ENCODE peak calls at places on chromosomes 16 and 17, in six cellular contexts. U is IMR-90, H is stomach, Q is epithelial cell of esophagus, Y is PC-9, B is fibroblast of villous mesenchyme. V is an unnamed sample.

GRCh38 chr16:78072275-78072674 is 27.2 kb upstream of the WWOX start:
- DNase-seq in B (no peak), H (no peak), Q (peak), Y (no peak), U (no peak), V (no peak)

GRCh38 chr16:54285414-54286066 is 1.0 kb downstream of the IRX3 start:
- DNase-seq in H (peak), U (no peak), Q (peak), Y (peak), B (peak), V (no peak)

GRCh38 chr16:79093554-79093967 is 507.0 kb downstream of the MAF start:
- DNase-seq in Q (no peak), B (no peak), U (no peak), H (no peak), Y (no peak), V (no peak)

GRCh38 chr17:66018786-66019185 is 173.1 kb downstream of the CEP112 start:
- DNase-seq in U (no peak), Y (no peak), Q (no peak), H (no peak), B (no peak), V (no peak)

GRCh38 chr17:37088459-37088858 is 139.7 kb downstream of the AATF start:
- DNase-seq in U (no peak), Q (peak), B (no peak), H (peak), Y (peak), V (no peak)

GRCh38 chr16:4381072-4381934 is 9.7 kb downstream of the VASN start:
- DNase-seq in Y (no peak), B (no peak), H (no peak), Q (no peak), U (no peak), V (no peak)

GRCh38 chr17:65530985-65531507 is 30.4 kb downstream of the AXIN2 start:
- DNase-seq in Y (no peak), B (peak), Q (no peak), H (no peak), U (peak), V (no peak)

GRCh38 chr17:75396025-75396424 is 9.5 kb downstream of the GRB2 start:
- DNase-seq in Y (no peak), U (no peak), H (no peak), B (no peak), Q (no peak), V (no peak)

GRCh38 chr17:40819528-40820125 is 2.8 kb downstream of the KRT10 start:
- DNase-seq in H (no peak), Q (no peak), B (peak), Y (no peak), U (peak), V (no peak)

GRCh38 chr17:37821025-37821713 is 76.3 kb upstream of the HNF1B start:
- DNase-seq in B (no peak), U (peak), H (no peak), Y (peak), Q (peak), V (no peak)

GRCh38 chr17:18033442-18034099 is 5.4 kb downstream of the ATPAF2 start:
- DNase-seq in B (peak), Y (peak), U (peak), Q (peak), H (peak), V (peak)

GRCh38 chr17:39665642-39666221 is 583 bp downstream of the TCAP start:
- DNase-seq in B (no peak), U (no peak), Q (peak), Y (peak), H (no peak), V (no peak)

GRCh38 chr17:38701504-38702165 is 3.4 kb upstream of the MLLT6 start:
- DNase-seq in U (peak), Y (no peak), B (peak), Q (peak), H (no peak), V (no peak)

GRCh38 chr17:81715872-81716673 is 4.0 kb downstream of the SLC25A10 start:
- DNase-seq in U (no peak), B (no peak), Y (no peak), Q (no peak), H (no peak), V (no peak)

GRCh38 chr17:5032865-5033264 is 2.4 kb downstream of the SLC52A1 start:
- DNase-seq in U (no peak), H (no peak), B (no peak), Q (no peak), Y (no peak), V (no peak)

GRCh38 chr17:45018514-45019176 is 32.8 kb downstream of the DCAKD start:
- DNase-seq in Y (peak), H (no peak), Q (no peak), B (no peak), U (peak), V (no peak)

GRCh38 chr17:83110755-83111154 is 31.3 kb downstream of the METRNL start:
- DNase-seq in Q (no peak), U (peak), B (no peak), Y (no peak), H (no peak), V (no peak)

GRCh38 chr17:63436523-63437110 is 9.5 kb downstream of the CYB561 start:
- DNase-seq in H (peak), B (no peak), Y (no peak), Q (no peak), U (no peak), V (no peak)
- TF ChIP-seq CTCF in H (no peak), B (no peak), Y (no peak), Q (no peak), U (no peak), V (no peak)

DNA sequence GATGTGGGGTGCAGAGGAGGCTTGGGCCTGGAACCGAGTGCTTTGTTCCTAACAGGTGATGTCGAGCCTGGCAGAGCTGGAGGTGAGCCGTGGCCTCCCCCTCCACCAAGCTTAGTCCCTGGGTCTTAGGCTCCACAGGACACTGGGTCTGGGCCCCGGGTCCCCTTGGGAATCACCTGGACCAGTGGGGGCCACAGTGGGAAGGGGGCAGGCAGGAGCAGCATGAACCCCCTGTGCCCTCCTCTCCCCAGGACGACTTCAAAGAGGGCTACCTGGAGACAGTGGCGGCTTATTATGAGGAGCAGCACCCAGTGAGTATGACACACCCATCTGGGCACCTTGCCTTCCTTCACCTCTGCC is 2.5 kb downstream of the IL32 start:
- DNase-seq in H (no peak), U (no peak), B (no peak), Q (no peak), Y (no peak), V (no peak)
- H3K4me3 ChIP-seq in H (peak), U (no peak), B (no peak), Q (no peak), Y (no peak), V (no peak)

GRCh38 chr17:8016632-8017424 is 14.4 kb downstream of the GUCY2D start:
- DNase-seq in B (peak), Q (peak), U (no peak), Y (peak), H (peak), V (no peak)
- TF ChIP-seq CTCF in B (peak), Q (peak), U (peak), Y (peak), H (peak), V (peak)

GRCh38 chr17:48816438-48816773 is 623 bp downstream of the TTLL6 start:
- DNase-seq in Y (no peak), H (no peak), B (no peak), U (no peak), Q (no peak), V (no peak)
- H3K4me3 ChIP-seq in Y (peak), H (peak), B (peak), U (no peak), Q (no peak), V (no peak)

V was measured in AG04449.